ENCODE peak calls at places on chromosomes 13 and 19, in six cellular contexts. L is pancreas, V is Peyer's patch, S is Panc1, W is GM23248, T is spleen. D is an unnamed sample.

GRCh38 chr13:20873348-20873747 is 29.2 kb downstream of the XPO4 start:
- DNase-seq in T (no peak), S (no peak), W (peak; percentile 78), L (no peak), V (no peak), D (no peak)

GRCh38 chr13:40672310-40673060 is 6.0 kb upstream of the FOXO1 start:
- DNase-seq in S (no peak), V (no peak), L (no peak), W (peak; percentile 69), T (no peak), D (peak; percentile 63)

GRCh38 chr13:109998808-109999528 is 212.6 kb upstream of the IRS2 start:
- DNase-seq in T (no peak), V (no peak), S (no peak), L (no peak), W (peak; percentile 84), D (no peak)

GRCh38 chr13:28347456-28348371 is 147.2 kb downstream of the FLT1 start:
- DNase-seq in S (no peak), V (no peak), L (no peak), T (no peak), W (no peak), D (no peak)

GRCh38 chr13:36530861-36531590 is 98.7 kb downstream of the CCNA1 start:
- DNase-seq in S (no peak), V (no peak), W (no peak), L (no peak), T (no peak), D (no peak)

GRCh38 chr19:14094854-14095253 is 4.3 kb upstream of the SAMD1 start:
- DNase-seq in T (no peak), V (no peak), W (no peak), S (no peak), L (no peak), D (no peak)

GRCh38 chr13:75748874-75749273 is 112.7 kb downstream of the LMO7 start:
- DNase-seq in L (no peak), V (no peak), S (no peak), T (no peak), W (no peak), D (no peak)

GRCh38 chr13:111539252-111539651 is 218.8 kb downstream of the TEX29 start:
- DNase-seq in S (no peak), W (no peak), V (no peak), L (no peak), T (peak; percentile 40), D (no peak)

GRCh38 chr19:2986951-2987491 is 9.7 kb downstream of the TLE6 start:
- DNase-seq in L (no peak), W (no peak), V (no peak), S (no peak), T (no peak), D (peak; percentile 93)

GRCh38 chr13:113881614-113882265 is 17.9 kb upstream of the GAS6 start:
- DNase-seq in T (no peak), W (no peak), L (no peak), V (no peak), S (no peak), D (no peak)

GRCh38 chr19:2270157-2270571 is 11.8 kb downstream of the PEAK3 start:
- DNase-seq in W (peak; percentile 64), V (no peak), S (no peak), T (peak; percentile 94), L (peak; percentile 81), D (peak; percentile 83)

GRCh38 chr19:27833031-27833430 is 1379.9 kb downstream of the UQCRFS1 start:
- DNase-seq in V (no peak), S (no peak), W (peak; percentile 3), L (no peak), T (no peak), D (no peak)

GRCh38 chr13:77620138-77620537 is 77.3 kb upstream of the SLAIN1 start:
- DNase-seq in V (no peak), L (no peak), T (no peak), W (no peak), S (no peak), D (no peak)

GRCh38 chr19:3807574-3808354 is 21.6 kb upstream of the MATK start:
- DNase-seq in V (no peak), L (no peak), S (no peak), T (no peak), W (no peak), D (no peak)

GRCh38 chr13:23547000-23547590 is 23.1 kb upstream of the TNFRSF19 start:
- DNase-seq in T (no peak), W (peak; percentile 55), V (no peak), L (peak; percentile 55), S (no peak), D (peak; percentile 74)

GRCh38 chr19:38551450-38551813 is 66.3 kb downstream of the MAP4K1 start:
- DNase-seq in S (no peak), W (peak; percentile 35), V (no peak), L (no peak), T (no peak), D (no peak)

GRCh38 chr19:29624489-29625210 is 18.6 kb downstream of the POP4 start:
- DNase-seq in V (no peak), W (peak; percentile 22), L (no peak), S (no peak), T (peak; percentile 34), D (peak; percentile 56)

GRCh38 chr19:48837586-48838191 is 1.4 kb upstream of the HSD17B14 start:
- DNase-seq in L (no peak), V (no peak), T (no peak), S (no peak), W (no peak), D (peak; percentile 67)

GRCh38 chr19:24063312-24063711 is 23.7 kb upstream of the ZNF254 start:
- DNase-seq in V (no peak), W (no peak), T (no peak), S (no peak), L (no peak), D (no peak)

GRCh38 chr19:30339624-30340525 is 32.3 kb upstream of the ZNF536 start:
- DNase-seq in V (no peak), T (no peak), L (no peak), S (no peak), W (no peak), D (no peak)

GRCh38 chr13:102236830-102237621 is 164.8 kb downstream of the FGF14 start:
- DNase-seq in W (no peak), L (no peak), T (no peak), S (no peak), V (no peak), D (no peak)

GRCh38 chr13:63249411-63249810 is 1833.8 kb upstream of the PCDH20 start:
- DNase-seq in L (no peak), T (no peak), S (no peak), W (no peak), V (no peak), D (no peak)

GRCh38 chr13:31427151-31427867 is 227.5 kb downstream of the B3GLCT start:
- DNase-seq in T (no peak), S (no peak), W (no peak), L (no peak), V (no peak), D (no peak)

GRCh38 chr19:50036905-50037304 is 11.1 kb downstream of the ZNF473 start:
- DNase-seq in V (no peak), L (no peak), T (no peak), S (no peak), W (no peak), D (no peak)
- H3K36me3 ChIP-seq in V (no peaks in the 10 kb centered on the region), L (no peaks in the 10 kb centered on the region), T (peaks cover 73% of the 10 kb centered on the region), S (peaks cover 15% of the 10 kb centered on the region), W (peaks cover 9% of the 10 kb centered on the region), D (peaks cover 38% of the 10 kb centered on the region)

GRCh38 chr19:45098521-45099464 is 5.8 kb downstream of the PPP1R37 start:
- DNase-seq in S (no peak), V (no peak), L (no peak), T (no peak), W (peak; percentile 48), D (no peak)
- H3K4me3 ChIP-seq in S (peak overlapping the region; percentile 6), V (no peak overlapping the region), L (no peak overlapping the region), T (no peak overlapping the region), W (peak overlapping the region; percentile 11), D (no peak overlapping the region)

GRCh38 chr19:40982594-40983101 is 8.4 kb upstream of the CYP2B6 start:
- DNase-seq in T (no peak), S (no peak), L (no peak), V (no peak), W (peak; percentile 55), D (peak; percentile 68)
- H3K27me3 ChIP-seq in T (no peaks in the 10 kb centered on the region), S (no peaks in the 10 kb centered on the region), L (no peaks in the 10 kb centered on the region), V (no peaks in the 10 kb centered on the region), W (peaks cover 24% of the 10 kb centered on the region), D (no peaks in the 10 kb centered on the region)

GRCh38 chr19:46730187-46730586 is 13.3 kb upstream of the PRKD2 start:
- DNase-seq in T (peak; percentile 72), L (no peak), S (no peak), V (no peak), W (no peak), D (no peak)

GRCh38 chr19:46732172-46732938 is 13.5 kb upstream of the FKRP start:
- DNase-seq in W (no peak), T (peak; percentile 72), V (no peak), S (no peak), L (no peak), D (no peak)

GRCh38 chr19:46731007-46731501 is 14.1 kb upstream of the PRKD2 start:
- DNase-seq in S (no peak), L (no peak), V (no peak), W (peak; percentile 92), T (peak; percentile 90), D (no peak)

GRCh38 chr19:46730595-46730994 is 13.7 kb upstream of the PRKD2 start:
- DNase-seq in L (no peak), T (peak; percentile 79), V (no peak), W (no peak), S (no peak), D (no peak)

GRCh38 chr19:46731584-46731983 is 14.3 kb upstream of the FKRP start:
- DNase-seq in W (no peak), S (no peak), V (no peak), L (no peak), T (peak; percentile 82), D (no peak)
- H3K36me3 ChIP-seq in W (peaks cover 5% of the 10 kb centered on the region), S (peaks cover 3% of the 10 kb centered on the region), V (no peaks in the 10 kb centered on the region), L (peaks cover 13% of the 10 kb centered on the region), T (peaks cover 92% of the 10 kb centered on the region), D (peaks cover 55% of the 10 kb centered on the region)

GRCh38 chr13:99981115-99982020 is at the start of gene ZIC2:
- DNase-seq in T (peak; percentile 72), L (peak; percentile 71), S (no peak), V (no peak), W (peak; percentile 63), D (peak; percentile 95)
- H3K4me3 ChIP-seq in T (peak within 1 kb of the TSS; percentile 37), L (peak within 1 kb of the TSS; percentile 19), S (peak within 1 kb of the TSS; percentile 84), V (peak within 1 kb of the TSS; percentile 62), W (peak within 1 kb of the TSS; percentile 62), D (peak within 1 kb of the TSS; percentile 72)

DNA sequence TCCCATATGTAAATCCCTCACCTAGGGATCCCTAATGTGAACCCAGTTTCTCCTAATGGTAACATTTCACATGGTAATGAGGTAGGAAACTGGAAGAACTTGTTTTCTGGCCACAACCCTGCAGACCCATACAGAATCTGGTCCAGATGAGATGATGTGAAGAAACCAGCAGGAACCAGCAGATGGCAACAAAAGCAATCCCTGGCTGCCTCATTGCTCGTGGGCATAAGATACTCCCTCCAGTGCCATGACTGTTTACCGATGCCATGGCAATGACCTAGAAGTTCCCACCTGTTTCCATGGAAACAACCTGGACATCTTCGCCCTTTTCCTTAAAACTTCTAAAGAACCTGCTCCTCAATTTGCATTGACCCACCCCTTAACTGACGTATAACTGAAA is 1.4 kb upstream of the CD209 start:
- DNase-seq in V (no peak), S (no peak), T (no peak), L (no peak), W (peak; percentile 39), D (peak; percentile 85)
- H3K27me3 ChIP-seq in V (no peaks in the 10 kb centered on the region), S (no peaks in the 10 kb centered on the region), T (no peaks in the 10 kb centered on the region), L (no peaks in the 10 kb centered on the region), W (peaks cover 14% of the 10 kb centered on the region), D (peaks cover 1% of the 10 kb centered on the region)

D was measured in H7.